ENCODE peak calls at places on chromosome 13, in nine cellular contexts. R, S, N, O, V, M, H, C and K are unnamed samples.

GRCh38 chr13:81597101-81597500 is 1256.2 kb upstream of the SPRY2 start:
- DNase-seq in S (no peak), N (no peak), O (no peak), H (no peak), R (no peak), V (no peak), M (no peak), C (no peak), K (no peak)

GRCh38 chr13:30971575-30971974 is 39.1 kb downstream of the TEX26 start:
- DNase-seq in N (no peak), C (no peak), M (peak; percentile 59), H (no peak), O (no peak), R (peak; percentile 47), V (peak; percentile 37), S (no peak), K (no peak)

GRCh38 chr13:97125051-97125809 is 96.9 kb upstream of the MBNL2 start:
- DNase-seq in R (peak; percentile 84), V (peak; percentile 91), N (no peak), M (peak; percentile 75), S (peak; percentile 6), O (peak; percentile 60), H (peak; percentile 47), C (no peak), K (no peak)

GRCh38 chr13:97855570-97855970 is 97.9 kb upstream of the IPO5 start:
- DNase-seq in S (peak; percentile 8), O (peak; percentile 71), C (no peak), R (peak; percentile 78), H (peak; percentile 63), N (peak; percentile 16), V (peak; percentile 90), M (peak; percentile 92), K (peak; percentile 58)

GRCh38 chr13:113366031-113366588 is 2.2 kb upstream of the GRTP1 start:
- DNase-seq in M (no peak), O (no peak), N (no peak), R (no peak), H (no peak), V (no peak), C (no peak), S (no peak), K (no peak)

GRCh38 chr13:87089391-87089790 is 581.8 kb upstream of the SLITRK5 start:
- DNase-seq in V (peak; percentile 94), M (peak; percentile 64), C (no peak), N (no peak), S (no peak), R (peak; percentile 68), H (no peak), O (peak; percentile 48), K (no peak)

GRCh38 chr13:80524447-80525215 is 183.7 kb upstream of the SPRY2 start:
- DNase-seq in R (peak; percentile 27), O (no peak), N (no peak), V (peak; percentile 62), H (no peak), M (peak; percentile 2), S (no peak), C (no peak), K (peak; percentile 10)

GRCh38 chr13:112444001-112444311 is 67.8 kb downstream of the SPACA7 start:
- DNase-seq in M (peak; percentile 42), N (peak; percentile 74), S (peak; percentile 72), H (peak; percentile 38), R (peak; percentile 26), O (peak; percentile 82), C (peak; percentile 24), V (peak; percentile 71), K (peak; percentile 83)

GRCh38 chr13:99308481-99309087 is 1.4 kb upstream of the GPR183 start:
- DNase-seq in M (peak; percentile 48), V (peak; percentile 80), O (no peak), N (no peak), C (no peak), H (peak; percentile 66), S (no peak), R (peak; percentile 76), K (peak; percentile 66)

GRCh38 chr13:84645196-84646071 is 763.2 kb upstream of the SLITRK1 start:
- DNase-seq in M (peak; percentile 92), H (no peak), R (peak; percentile 67), V (peak; percentile 16), N (no peak), O (peak; percentile 22), C (no peak), S (no peak), K (no peak)

GRCh38 chr13:98998831-98999634 is 21.2 kb upstream of the DOCK9 start:
- DNase-seq in M (no peak), O (no peak), N (no peak), R (peak; percentile 38), C (no peak), S (no peak), H (no peak), V (peak; percentile 34), K (no peak)

GRCh38 chr13:79285159-79285558 is 120.9 kb downstream of the RBM26 start:
- DNase-seq in N (no peak), V (no peak), C (no peak), S (no peak), H (no peak), O (no peak), M (no peak), R (no peak), K (no peak)

GRCh38 chr13:106464076-106464475 is 71.4 kb downstream of the EFNB2 start:
- DNase-seq in C (no peak), V (peak; percentile 96), N (no peak), O (no peak), S (no peak), R (no peak), M (no peak), H (no peak), K (no peak)

GRCh38 chr13:28297341-28297740 is 159.0 kb downstream of the PAN3 start:
- DNase-seq in C (no peak), V (peak; percentile 75), N (no peak), H (no peak), M (no peak), O (peak; percentile 85), R (no peak), S (no peak), K (no peak)

GRCh38 chr13:100675660-100676129 is 1.1 kb upstream of the TMTC4 start:
- DNase-seq in C (no peak), N (no peak), V (no peak), M (peak; percentile 16), R (no peak), O (peak; percentile 7), S (no peak), H (no peak), K (no peak)